ENCODE peak calls at places on chromosome 17, in four cellular contexts. P, V, B and A are unnamed samples.

GRCh38 chr17:51231999-51232398 is 27.9 kb downstream of the MBTD1 start:
- DNase-seq in P (no peak), V (no peak), B (no peak), A (no peak)

GRCh38 chr17:1197781-1198490 is 18.2 kb upstream of the ABR start:
- DNase-seq in P (no peak), V (no peak), B (no peak), A (peak)

GRCh38 chr17:46822388-46822921 is 4.0 kb upstream of the WNT3 start:
- DNase-seq in P (no peak), V (no peak), B (no peak), A (peak)

GRCh38 chr17:15029469-15029868 is 235.7 kb downstream of the PMP22 start:
- DNase-seq in P (no peak), V (no peak), B (no peak), A (no peak)

GRCh38 chr17:8019665-8020064 is 17.2 kb downstream of the GUCY2D start:
- DNase-seq in P (peak), V (no peak), B (no peak), A (no peak)

GRCh38 chr17:55734128-55734781 is 11.6 kb upstream of the TMEM100 start:
- DNase-seq in P (peak), V (no peak), B (no peak), A (no peak)

GRCh38 chr17:50087246-50087911 is 7.8 kb upstream of the PDK2 start:
- DNase-seq in P (peak), V (no peak), B (peak), A (peak)

GRCh38 chr17:17710728-17711541 is 29.7 kb downstream of the RAI1 start:
- DNase-seq in P (peak), V (peak), B (no peak), A (peak)

GRCh38 chr17:81397314-81398169 is 2.3 kb downstream of the BAHCC1 start:
- DNase-seq in P (peak), V (no peak), B (no peak), A (no peak)

GRCh38 chr17:28493467-28493866 is 12.7 kb upstream of the FOXN1 start:
- DNase-seq in P (no peak), V (no peak), B (no peak), A (no peak)

GRCh38 chr17:39726617-39727016 is 3.7 kb downstream of the MIEN1 start:
- DNase-seq in P (no peak), V (no peak), B (no peak), A (no peak)